ENCODE peak calls at places on chromosomes 13 and 19, in five cellular contexts. A, L, Z, W and I are unnamed samples.

GRCh38 chr13:111861766-111862366 is 205.1 kb upstream of the SOX1 start:
- DNase-seq in L (no peak), A (no peak), Z (no peak), W (no peak), I (no peak)

GRCh38 chr13:99656843-99657506 is 155.7 kb downstream of the TM9SF2 start:
- DNase-seq in A (peak; percentile 27), L (peak; percentile 27), Z (no peak), W (no peak), I (no peak)

GRCh38 chr19:13024958-13025653 is 29.8 kb downstream of the NFIX start:
- DNase-seq in A (peak; percentile 51), W (no peak), L (no peak), Z (no peak), I (peak; percentile 56)

GRCh38 chr13:94548382-94549240 is 47.3 kb downstream of the TGDS start:
- DNase-seq in W (peak; percentile 49), A (peak; percentile 82), L (peak; percentile 80), Z (peak; percentile 40), I (peak; percentile 58)

GRCh38 chr13:40344270-40345148 is 321.9 kb downstream of the FOXO1 start:
- DNase-seq in L (no peak), W (no peak), Z (no peak), A (no peak), I (no peak)

GRCh38 chr19:33905473-33905936 is 108.8 kb downstream of the KCTD15 start:
- DNase-seq in A (peak; percentile 50), Z (no peak), L (no peak), W (peak; percentile 52), I (no peak)

GRCh38 chr19:38004505-38005223 is 97.7 kb downstream of the SIPA1L3 start:
- DNase-seq in Z (peak; percentile 81), A (peak; percentile 92), W (peak; percentile 89), L (peak; percentile 32), I (peak; percentile 97)

GRCh38 chr19:11197291-11198174 is at the start of gene KANK2:
- DNase-seq in L (peak; percentile 85), A (peak; percentile 89), W (peak; percentile 99), Z (peak; percentile 50), I (peak; percentile 90)

GRCh38 chr19:11421607-11422098 is 2.5 kb upstream of the RGL3 start:
- DNase-seq in A (peak; percentile 61), L (peak; percentile 11), W (peak; percentile 77), Z (no peak), I (peak; percentile 32)

GRCh38 chr13:49655906-49656305 is 27.6 kb downstream of the ARL11 start:
- DNase-seq in A (no peak), L (no peak), W (no peak), Z (no peak), I (peak; percentile 61)

GRCh38 chr19:29625316-29625715 is 19.2 kb downstream of the POP4 start:
- DNase-seq in W (no peak), L (no peak), Z (no peak), A (peak; percentile 76), I (no peak)

GRCh38 chr13:79404361-79404760 is 1.7 kb downstream of the RBM26 start:
- DNase-seq in Z (no peak), W (no peak), A (peak; percentile 15), L (no peak), I (no peak)

GRCh38 chr19:3135961-3136683 is at the start of gene GNA15:
- DNase-seq in A (no peak), W (no peak), L (no peak), Z (no peak), I (no peak)

GRCh38 chr19:12647490-12648071 is 19.0 kb downstream of the MAN2B1 start:
- DNase-seq in Z (no peak), A (peak; percentile 60), W (peak; percentile 88), L (no peak), I (peak; percentile 74)

GRCh38 chr19:1315470-1316166 is 29.9 kb downstream of the EFNA2 start:
- DNase-seq in L (peak; percentile 34), Z (peak; percentile 18), W (peak; percentile 95), A (peak; percentile 77), I (peak; percentile 75)

GRCh38 chr13:38542601-38543000 is 144.3 kb upstream of the FREM2 start:
- DNase-seq in Z (no peak), A (no peak), L (no peak), W (no peak), I (peak; percentile 52)

GRCh38 chr19:54329476-54330165 is 9.3 kb downstream of the LILRA4 start:
- DNase-seq in Z (no peak), W (no peak), L (no peak), A (no peak), I (no peak)

GRCh38 chr19:14114854-14115253 is 2.7 kb downstream of the PRKACA start:
- DNase-seq in W (peak; percentile 60), Z (no peak), A (peak; percentile 60), L (peak; percentile 47), I (peak; percentile 56)

GRCh38 chr19:17305211-17305516 is 508 bp upstream of the MRPL34 start:
- DNase-seq in A (no peak), L (no peak), W (no peak), Z (no peak), I (no peak)
- H3K4me3 ChIP-seq in A (peak overlapping the region; percentile 87), L (peak overlapping the region; percentile 5), W (peak overlapping the region; percentile 73), Z (no peak overlapping the region), I (peak overlapping the region; percentile 87)

DNA sequence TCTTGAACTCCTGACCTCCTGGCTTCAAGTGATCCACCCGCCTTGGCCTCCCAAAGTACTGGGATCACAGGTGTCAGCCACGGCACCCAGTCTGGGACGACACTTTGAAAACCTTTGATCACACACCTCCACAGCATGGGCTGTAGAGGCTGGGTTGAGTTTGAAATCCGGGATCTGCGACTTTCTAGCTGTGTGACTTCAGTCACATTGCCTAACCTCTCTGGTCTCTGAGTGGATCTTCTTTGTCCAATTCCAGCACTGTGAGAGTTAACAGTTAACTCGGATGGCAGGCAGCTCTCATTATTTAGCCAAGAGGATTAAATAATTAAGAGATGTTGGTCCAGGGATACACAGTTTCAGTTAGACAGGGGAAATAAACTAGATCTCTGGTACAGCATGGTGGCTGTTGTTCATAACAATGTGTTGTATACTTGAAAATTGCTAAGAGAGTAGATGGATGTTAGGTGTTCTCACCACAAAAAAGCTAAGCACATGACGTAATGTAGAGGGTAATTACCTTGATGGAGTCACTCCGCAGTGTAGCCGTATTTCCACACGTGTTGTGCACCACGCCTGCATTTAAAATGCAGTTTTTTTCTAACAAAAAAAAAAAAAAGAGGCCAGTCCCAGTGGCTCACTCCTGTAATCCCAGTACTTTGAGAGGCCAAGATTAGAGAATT is 1.9 kb downstream of the GALP start:
- DNase-seq in W (no peak), Z (no peak), A (no peak), L (no peak), I (no peak)
- TF ChIP-seq EZH2phosphoT487 in W (no peak), Z (no peak), A (no peak), L (no peak), I (no peak)

GRCh38 chr19:35868823-35869326 is 501 bp downstream of the APLP1 start:
- DNase-seq in A (no peak), W (no peak), Z (no peak), L (no peak), I (no peak)

GRCh38 chr19:35872180-35872579 is 3.8 kb downstream of the APLP1 start:
- DNase-seq in W (no peak), A (no peak), Z (no peak), L (no peak), I (no peak)

GRCh38 chr19:35869327-35870123 is 1.2 kb downstream of the APLP1 start:
- DNase-seq in Z (peak; percentile 89), A (peak; percentile 99), W (peak; percentile 89), L (no peak), I (peak; percentile 85)

GRCh38 chr19:35871611-35872010 is 3.2 kb downstream of the APLP1 start:
- DNase-seq in A (no peak), W (no peak), L (no peak), Z (no peak), I (no peak)

DNA sequence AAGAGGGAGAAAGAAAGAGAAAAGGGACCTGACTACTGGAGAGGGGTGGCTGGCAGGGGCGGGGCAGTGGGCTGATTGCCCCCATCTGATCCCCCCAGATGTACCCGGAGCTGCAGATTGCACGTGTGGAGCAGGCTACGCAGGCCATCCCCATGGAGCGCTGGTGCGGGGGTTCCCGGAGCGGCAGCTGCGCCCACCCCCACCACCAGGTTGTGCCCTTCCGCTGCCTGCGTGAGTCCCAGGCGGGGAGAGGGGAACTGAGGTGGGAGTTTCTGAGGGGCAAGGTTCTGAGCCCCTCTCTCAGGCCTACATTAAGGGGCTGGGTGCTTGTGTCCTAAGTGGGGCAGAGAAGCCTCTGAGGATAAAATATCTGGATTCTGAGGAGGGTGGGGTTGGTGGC is 2.4 kb downstream of the APLP1 start:
- DNase-seq in Z (no peak), L (no peak), W (no peak), A (no peak), I (no peak)
- H3K9ac ChIP-seq in Z (no peak overlapping the region), L (no peak overlapping the region), W (no peak overlapping the region), A (no peak overlapping the region), I (no peak overlapping the region)

GRCh38 chr13:98481511-98481951 is 95.4 kb downstream of the STK24 start:
- DNase-seq in A (no peak), Z (no peak), L (no peak), W (no peak), I (no peak)

GRCh38 chr13:98482476-98483444 is 94.1 kb downstream of the STK24 start:
- DNase-seq in Z (no peak), L (no peak), W (no peak), A (peak; percentile 45), I (peak; percentile 90)

GRCh38 chr13:98484289-98485219 is 92.4 kb downstream of the STK24 start:
- DNase-seq in L (no peak), A (peak; percentile 85), W (no peak), Z (peak; percentile 97), I (peak; percentile 99)

GRCh38 chr13:98485561-98485960 is 91.3 kb downstream of the STK24 start:
- DNase-seq in Z (no peak), L (no peak), A (no peak), W (no peak), I (no peak)

GRCh38 chr13:98483636-98484288 is 93.1 kb downstream of the STK24 start:
- DNase-seq in A (no peak), W (no peak), L (no peak), Z (no peak), I (peak; percentile 37)
- H3K4me3 ChIP-seq in A (peak overlapping the region; percentile 0), W (no peak overlapping the region), L (no peak overlapping the region), Z (peak overlapping the region; percentile 25), I (peak overlapping the region; percentile 37)